ENCODE peak calls at places on chromosome 16, in nine cellular contexts. One of them, this sample, is unnamed.
A peak's percentile ranks its signal among the peaks of the same experiment; 100 is the strongest.

GRCh38 chr16:50289950-50290764 is 23.8 kb downstream of the ADCY7 start:
- DNase-seq in activated T-cell treated with anti-CD3 and anti-CD28 coated beads, Interleukin-2, amount 50 U/mL, for 48 hours: no peak
- DNase-seq in AG09319: no peak
- DNase-seq in activated naive CD8-positive, alpha-beta T cell treated with anti-CD3 and anti-CD28 coated beads, Interleukin-2, amount 50 U/mL, for 24 hours: no peak
- DNase-seq in cardiac muscle cell: no peak
- DNase-seq in NB4: no peak
- DNase-seq in HTR-8/SVneo: no peak
- DNase-seq in activated CD4-positive, alpha-beta T cell treated with anti-CD3 and anti-CD28 coated beads, Interleukin-2, amount 50 U/mL, for 1 hour: no peak
- DNase-seq in stimulated activated CD8-positive, alpha-beta memory T cell treated with anti-CD3 and anti-CD28 coated beads, Interleukin-4, amount 100 ng/mL, for 24 hours: no peak
- DNase-seq in this sample: no peak

GRCh38 chr16:492211-492875 is 35.2 kb upstream of the CAPN15 start:
- DNase-seq in AG09319: no peak
- DNase-seq in NB4: peak; percentile 71
- DNase-seq in stimulated activated CD8-positive, alpha-beta memory T cell treated with anti-CD3 and anti-CD28 coated beads, Interleukin-4, amount 100 ng/mL, for 24 hours: no peak
- DNase-seq in activated T-cell treated with anti-CD3 and anti-CD28 coated beads, Interleukin-2, amount 50 U/mL, for 48 hours: no peak
- DNase-seq in cardiac muscle cell: no peak
- DNase-seq in HTR-8/SVneo: no peak
- DNase-seq in activated CD4-positive, alpha-beta T cell treated with anti-CD3 and anti-CD28 coated beads, Interleukin-2, amount 50 U/mL, for 1 hour: no peak
- DNase-seq in activated naive CD8-positive, alpha-beta T cell treated with anti-CD3 and anti-CD28 coated beads, Interleukin-2, amount 50 U/mL, for 24 hours: no peak
- DNase-seq in this sample: no peak

GRCh38 chr16:10961231-10961630 is 16.9 kb downstream of the CLEC16A start:
- DNase-seq in stimulated activated CD8-positive, alpha-beta memory T cell treated with anti-CD3 and anti-CD28 coated beads, Interleukin-4, amount 100 ng/mL, for 24 hours: no peak
- DNase-seq in HTR-8/SVneo: no peak
- DNase-seq in cardiac muscle cell: no peak
- DNase-seq in activated naive CD8-positive, alpha-beta T cell treated with anti-CD3 and anti-CD28 coated beads, Interleukin-2, amount 50 U/mL, for 24 hours: no peak
- DNase-seq in activated CD4-positive, alpha-beta T cell treated with anti-CD3 and anti-CD28 coated beads, Interleukin-2, amount 50 U/mL, for 1 hour: no peak
- DNase-seq in activated T-cell treated with anti-CD3 and anti-CD28 coated beads, Interleukin-2, amount 50 U/mL, for 48 hours: no peak
- DNase-seq in AG09319: no peak
- DNase-seq in NB4: no peak
- DNase-seq in this sample: peak; percentile 83

GRCh38 chr16:88007321-88007731 is 56.1 kb downstream of the BANP start:
- DNase-seq in stimulated activated CD8-positive, alpha-beta memory T cell treated with anti-CD3 and anti-CD28 coated beads, Interleukin-4, amount 100 ng/mL, for 24 hours: no peak
- DNase-seq in NB4: no peak
- DNase-seq in activated CD4-positive, alpha-beta T cell treated with anti-CD3 and anti-CD28 coated beads, Interleukin-2, amount 50 U/mL, for 1 hour: no peak
- DNase-seq in activated naive CD8-positive, alpha-beta T cell treated with anti-CD3 and anti-CD28 coated beads, Interleukin-2, amount 50 U/mL, for 24 hours: no peak
- DNase-seq in AG09319: no peak
- DNase-seq in cardiac muscle cell: no peak
- DNase-seq in HTR-8/SVneo: no peak
- DNase-seq in activated T-cell treated with anti-CD3 and anti-CD28 coated beads, Interleukin-2, amount 50 U/mL, for 48 hours: no peak
- DNase-seq in this sample: no peak

GRCh38 chr16:69077251-69077650 is 28.2 kb upstream of the HAS3 start:
- DNase-seq in cardiac muscle cell: no peak
- DNase-seq in HTR-8/SVneo: no peak
- DNase-seq in NB4: no peak
- DNase-seq in stimulated activated CD8-positive, alpha-beta memory T cell treated with anti-CD3 and anti-CD28 coated beads, Interleukin-4, amount 100 ng/mL, for 24 hours: no peak
- DNase-seq in activated naive CD8-positive, alpha-beta T cell treated with anti-CD3 and anti-CD28 coated beads, Interleukin-2, amount 50 U/mL, for 24 hours: no peak
- DNase-seq in activated CD4-positive, alpha-beta T cell treated with anti-CD3 and anti-CD28 coated beads, Interleukin-2, amount 50 U/mL, for 1 hour: no peak
- DNase-seq in activated T-cell treated with anti-CD3 and anti-CD28 coated beads, Interleukin-2, amount 50 U/mL, for 48 hours: no peak
- DNase-seq in AG09319: peak; percentile 12
- DNase-seq in this sample: peak; percentile 38

GRCh38 chr16:12573730-12574383 is 229.8 kb downstream of the CPPED1 start:
- DNase-seq in activated naive CD8-positive, alpha-beta T cell treated with anti-CD3 and anti-CD28 coated beads, Interleukin-2, amount 50 U/mL, for 24 hours: peak; percentile 77
- DNase-seq in activated CD4-positive, alpha-beta T cell treated with anti-CD3 and anti-CD28 coated beads, Interleukin-2, amount 50 U/mL, for 1 hour: peak; percentile 43
- DNase-seq in AG09319: no peak
- DNase-seq in HTR-8/SVneo: peak; percentile 56
- DNase-seq in stimulated activated CD8-positive, alpha-beta memory T cell treated with anti-CD3 and anti-CD28 coated beads, Interleukin-4, amount 100 ng/mL, for 24 hours: peak; percentile 56
- DNase-seq in cardiac muscle cell: peak; percentile 55
- DNase-seq in NB4: peak; percentile 69
- DNase-seq in activated T-cell treated with anti-CD3 and anti-CD28 coated beads, Interleukin-2, amount 50 U/mL, for 48 hours: peak; percentile 82
- DNase-seq in this sample: no peak

GRCh38 chr16:67530013-67530939 is 1.6 kb downstream of the RIPOR1 start:
- DNase-seq in activated CD4-positive, alpha-beta T cell treated with anti-CD3 and anti-CD28 coated beads, Interleukin-2, amount 50 U/mL, for 1 hour: no peak
- DNase-seq in AG09319: no peak
- DNase-seq in stimulated activated CD8-positive, alpha-beta memory T cell treated with anti-CD3 and anti-CD28 coated beads, Interleukin-4, amount 100 ng/mL, for 24 hours: peak; percentile 15
- DNase-seq in activated naive CD8-positive, alpha-beta T cell treated with anti-CD3 and anti-CD28 coated beads, Interleukin-2, amount 50 U/mL, for 24 hours: peak; percentile 50
- DNase-seq in HTR-8/SVneo: peak; percentile 77
- DNase-seq in activated T-cell treated with anti-CD3 and anti-CD28 coated beads, Interleukin-2, amount 50 U/mL, for 48 hours: no peak
- DNase-seq in NB4: peak; percentile 48
- DNase-seq in cardiac muscle cell: peak; percentile 59
- DNase-seq in this sample: peak; percentile 49

GRCh38 chr16:3576211-3576610 is 992 bp downstream of the NLRC3 start:
- DNase-seq in activated T-cell treated with anti-CD3 and anti-CD28 coated beads, Interleukin-2, amount 50 U/mL, for 48 hours: peak; percentile 50
- DNase-seq in stimulated activated CD8-positive, alpha-beta memory T cell treated with anti-CD3 and anti-CD28 coated beads, Interleukin-4, amount 100 ng/mL, for 24 hours: no peak
- DNase-seq in activated CD4-positive, alpha-beta T cell treated with anti-CD3 and anti-CD28 coated beads, Interleukin-2, amount 50 U/mL, for 1 hour: no peak
- DNase-seq in activated naive CD8-positive, alpha-beta T cell treated with anti-CD3 and anti-CD28 coated beads, Interleukin-2, amount 50 U/mL, for 24 hours: peak; percentile 30
- DNase-seq in cardiac muscle cell: no peak
- DNase-seq in AG09319: no peak
- DNase-seq in HTR-8/SVneo: no peak
- DNase-seq in NB4: no peak
- DNase-seq in this sample: no peak

GRCh38 chr16:67114793-67115192 is 5.1 kb downstream of the PHAF1 start:
- DNase-seq in HTR-8/SVneo: no peak
- DNase-seq in AG09319: no peak
- DNase-seq in activated CD4-positive, alpha-beta T cell treated with anti-CD3 and anti-CD28 coated beads, Interleukin-2, amount 50 U/mL, for 1 hour: no peak
- DNase-seq in activated T-cell treated with anti-CD3 and anti-CD28 coated beads, Interleukin-2, amount 50 U/mL, for 48 hours: no peak
- DNase-seq in stimulated activated CD8-positive, alpha-beta memory T cell treated with anti-CD3 and anti-CD28 coated beads, Interleukin-4, amount 100 ng/mL, for 24 hours: no peak
- DNase-seq in activated naive CD8-positive, alpha-beta T cell treated with anti-CD3 and anti-CD28 coated beads, Interleukin-2, amount 50 U/mL, for 24 hours: no peak
- DNase-seq in NB4: no peak
- DNase-seq in cardiac muscle cell: no peak
- DNase-seq in this sample: no peak

GRCh38 chr16:87856796-87857228 is 12.5 kb downstream of the SLC7A5 start:
- DNase-seq in NB4: peak; percentile 63
- DNase-seq in activated naive CD8-positive, alpha-beta T cell treated with anti-CD3 and anti-CD28 coated beads, Interleukin-2, amount 50 U/mL, for 24 hours: no peak
- DNase-seq in activated T-cell treated with anti-CD3 and anti-CD28 coated beads, Interleukin-2, amount 50 U/mL, for 48 hours: no peak
- DNase-seq in activated CD4-positive, alpha-beta T cell treated with anti-CD3 and anti-CD28 coated beads, Interleukin-2, amount 50 U/mL, for 1 hour: no peak
- DNase-seq in HTR-8/SVneo: no peak
- DNase-seq in cardiac muscle cell: no peak
- DNase-seq in stimulated activated CD8-positive, alpha-beta memory T cell treated with anti-CD3 and anti-CD28 coated beads, Interleukin-4, amount 100 ng/mL, for 24 hours: no peak
- DNase-seq in AG09319: no peak
- DNase-seq in this sample: no peak

GRCh38 chr16:12375341-12375740 is 398.8 kb downstream of the SNX29 start:
- DNase-seq in AG09319: no peak
- DNase-seq in stimulated activated CD8-positive, alpha-beta memory T cell treated with anti-CD3 and anti-CD28 coated beads, Interleukin-4, amount 100 ng/mL, for 24 hours: no peak
- DNase-seq in NB4: no peak
- DNase-seq in cardiac muscle cell: no peak
- DNase-seq in HTR-8/SVneo: no peak
- DNase-seq in activated T-cell treated with anti-CD3 and anti-CD28 coated beads, Interleukin-2, amount 50 U/mL, for 48 hours: no peak
- DNase-seq in activated CD4-positive, alpha-beta T cell treated with anti-CD3 and anti-CD28 coated beads, Interleukin-2, amount 50 U/mL, for 1 hour: no peak
- DNase-seq in activated naive CD8-positive, alpha-beta T cell treated with anti-CD3 and anti-CD28 coated beads, Interleukin-2, amount 50 U/mL, for 24 hours: no peak
- DNase-seq in this sample: no peak

GRCh38 chr16:48608452-48608851 is 1.5 kb downstream of the N4BP1 start:
- DNase-seq in HTR-8/SVneo: no peak
- DNase-seq in stimulated activated CD8-positive, alpha-beta memory T cell treated with anti-CD3 and anti-CD28 coated beads, Interleukin-4, amount 100 ng/mL, for 24 hours: no peak
- DNase-seq in activated T-cell treated with anti-CD3 and anti-CD28 coated beads, Interleukin-2, amount 50 U/mL, for 48 hours: peak; percentile 43
- DNase-seq in activated naive CD8-positive, alpha-beta T cell treated with anti-CD3 and anti-CD28 coated beads, Interleukin-2, amount 50 U/mL, for 24 hours: no peak
- DNase-seq in NB4: peak; percentile 58
- DNase-seq in activated CD4-positive, alpha-beta T cell treated with anti-CD3 and anti-CD28 coated beads, Interleukin-2, amount 50 U/mL, for 1 hour: no peak
- DNase-seq in AG09319: no peak
- DNase-seq in cardiac muscle cell: no peak
- DNase-seq in this sample: no peak

GRCh38 chr16:71524566-71525553 is 1.4 kb upstream of the CHST4 start:
- DNase-seq in activated CD4-positive, alpha-beta T cell treated with anti-CD3 and anti-CD28 coated beads, Interleukin-2, amount 50 U/mL, for 1 hour: no peak
- DNase-seq in NB4: no peak
- DNase-seq in activated T-cell treated with anti-CD3 and anti-CD28 coated beads, Interleukin-2, amount 50 U/mL, for 48 hours: no peak
- DNase-seq in activated naive CD8-positive, alpha-beta T cell treated with anti-CD3 and anti-CD28 coated beads, Interleukin-2, amount 50 U/mL, for 24 hours: no peak
- DNase-seq in HTR-8/SVneo: no peak
- DNase-seq in stimulated activated CD8-positive, alpha-beta memory T cell treated with anti-CD3 and anti-CD28 coated beads, Interleukin-4, amount 100 ng/mL, for 24 hours: no peak
- DNase-seq in AG09319: no peak
- DNase-seq in cardiac muscle cell: no peak
- DNase-seq in this sample: no peak

GRCh38 chr16:85170066-85171003 is 58.1 kb upstream of the CIBAR2 start:
- DNase-seq in NB4: peak; percentile 32
- DNase-seq in activated naive CD8-positive, alpha-beta T cell treated with anti-CD3 and anti-CD28 coated beads, Interleukin-2, amount 50 U/mL, for 24 hours: no peak
- DNase-seq in stimulated activated CD8-positive, alpha-beta memory T cell treated with anti-CD3 and anti-CD28 coated beads, Interleukin-4, amount 100 ng/mL, for 24 hours: no peak
- DNase-seq in HTR-8/SVneo: no peak
- DNase-seq in activated T-cell treated with anti-CD3 and anti-CD28 coated beads, Interleukin-2, amount 50 U/mL, for 48 hours: no peak
- DNase-seq in cardiac muscle cell: no peak
- DNase-seq in activated CD4-positive, alpha-beta T cell treated with anti-CD3 and anti-CD28 coated beads, Interleukin-2, amount 50 U/mL, for 1 hour: no peak
- DNase-seq in AG09319: no peak
- DNase-seq in this sample: no peak

GRCh38 chr16:87216148-87216823 is 100.9 kb downstream of the C16orf95 start:
- DNase-seq in activated CD4-positive, alpha-beta T cell treated with anti-CD3 and anti-CD28 coated beads, Interleukin-2, amount 50 U/mL, for 1 hour: no peak
- DNase-seq in stimulated activated CD8-positive, alpha-beta memory T cell treated with anti-CD3 and anti-CD28 coated beads, Interleukin-4, amount 100 ng/mL, for 24 hours: no peak
- DNase-seq in HTR-8/SVneo: no peak
- DNase-seq in NB4: no peak
- DNase-seq in cardiac muscle cell: no peak
- DNase-seq in activated naive CD8-positive, alpha-beta T cell treated with anti-CD3 and anti-CD28 coated beads, Interleukin-2, amount 50 U/mL, for 24 hours: no peak
- DNase-seq in activated T-cell treated with anti-CD3 and anti-CD28 coated beads, Interleukin-2, amount 50 U/mL, for 48 hours: no peak
- DNase-seq in AG09319: no peak
- DNase-seq in this sample: no peak

GRCh38 chr16:77850637-77851330 is 62.4 kb downstream of the VAT1L start:
- DNase-seq in stimulated activated CD8-positive, alpha-beta memory T cell treated with anti-CD3 and anti-CD28 coated beads, Interleukin-4, amount 100 ng/mL, for 24 hours: no peak
- DNase-seq in NB4: no peak
- DNase-seq in HTR-8/SVneo: no peak
- DNase-seq in cardiac muscle cell: no peak
- DNase-seq in activated T-cell treated with anti-CD3 and anti-CD28 coated beads, Interleukin-2, amount 50 U/mL, for 48 hours: no peak
- DNase-seq in AG09319: no peak
- DNase-seq in activated CD4-positive, alpha-beta T cell treated with anti-CD3 and anti-CD28 coated beads, Interleukin-2, amount 50 U/mL, for 1 hour: no peak
- DNase-seq in activated naive CD8-positive, alpha-beta T cell treated with anti-CD3 and anti-CD28 coated beads, Interleukin-2, amount 50 U/mL, for 24 hours: no peak
- DNase-seq in this sample: no peak

GRCh38 chr16:20614201-20615141 is 38.3 kb upstream of the ACSM2B start:
- DNase-seq in stimulated activated CD8-positive, alpha-beta memory T cell treated with anti-CD3 and anti-CD28 coated beads, Interleukin-4, amount 100 ng/mL, for 24 hours: no peak
- DNase-seq in NB4: no peak
- DNase-seq in activated T-cell treated with anti-CD3 and anti-CD28 coated beads, Interleukin-2, amount 50 U/mL, for 48 hours: no peak
- DNase-seq in activated naive CD8-positive, alpha-beta T cell treated with anti-CD3 and anti-CD28 coated beads, Interleukin-2, amount 50 U/mL, for 24 hours: no peak
- DNase-seq in activated CD4-positive, alpha-beta T cell treated with anti-CD3 and anti-CD28 coated beads, Interleukin-2, amount 50 U/mL, for 1 hour: no peak
- DNase-seq in HTR-8/SVneo: no peak
- DNase-seq in AG09319: no peak
- DNase-seq in cardiac muscle cell: no peak
- DNase-seq in this sample: no peak

GRCh38 chr16:22373662-22374310 is 633 bp downstream of the CDR2 start:
- DNase-seq in activated CD4-positive, alpha-beta T cell treated with anti-CD3 and anti-CD28 coated beads, Interleukin-2, amount 50 U/mL, for 1 hour: peak; percentile 39
- DNase-seq in NB4: peak; percentile 52
- DNase-seq in cardiac muscle cell: peak; percentile 42
- DNase-seq in HTR-8/SVneo: no peak
- DNase-seq in AG09319: no peak
- DNase-seq in activated T-cell treated with anti-CD3 and anti-CD28 coated beads, Interleukin-2, amount 50 U/mL, for 48 hours: peak; percentile 65
- DNase-seq in stimulated activated CD8-positive, alpha-beta memory T cell treated with anti-CD3 and anti-CD28 coated beads, Interleukin-4, amount 100 ng/mL, for 24 hours: peak; percentile 15
- DNase-seq in activated naive CD8-positive, alpha-beta T cell treated with anti-CD3 and anti-CD28 coated beads, Interleukin-2, amount 50 U/mL, for 24 hours: peak; percentile 49
- DNase-seq in this sample: no peak

GRCh38 chr16:83802135-83802534 is 5.6 kb upstream of the HSBP1 start:
- DNase-seq in stimulated activated CD8-positive, alpha-beta memory T cell treated with anti-CD3 and anti-CD28 coated beads, Interleukin-4, amount 100 ng/mL, for 24 hours: no peak
- DNase-seq in NB4: no peak
- DNase-seq in AG09319: peak; percentile 78
- DNase-seq in activated CD4-positive, alpha-beta T cell treated with anti-CD3 and anti-CD28 coated beads, Interleukin-2, amount 50 U/mL, for 1 hour: no peak
- DNase-seq in activated naive CD8-positive, alpha-beta T cell treated with anti-CD3 and anti-CD28 coated beads, Interleukin-2, amount 50 U/mL, for 24 hours: no peak
- DNase-seq in activated T-cell treated with anti-CD3 and anti-CD28 coated beads, Interleukin-2, amount 50 U/mL, for 48 hours: no peak
- DNase-seq in cardiac muscle cell: no peak
- DNase-seq in HTR-8/SVneo: no peak
- DNase-seq in this sample: peak; percentile 61

GRCh38 chr16:68244903-68245853 is at the start of gene PLA2G15:
- DNase-seq in NB4: peak; percentile 97
- DNase-seq in stimulated activated CD8-positive, alpha-beta memory T cell treated with anti-CD3 and anti-CD28 coated beads, Interleukin-4, amount 100 ng/mL, for 24 hours: peak; percentile 92
- DNase-seq in activated naive CD8-positive, alpha-beta T cell treated with anti-CD3 and anti-CD28 coated beads, Interleukin-2, amount 50 U/mL, for 24 hours: peak; percentile 98
- DNase-seq in activated T-cell treated with anti-CD3 and anti-CD28 coated beads, Interleukin-2, amount 50 U/mL, for 48 hours: peak; percentile 98
- DNase-seq in AG09319: peak; percentile 89
- DNase-seq in cardiac muscle cell: peak; percentile 96
- DNase-seq in activated CD4-positive, alpha-beta T cell treated with anti-CD3 and anti-CD28 coated beads, Interleukin-2, amount 50 U/mL, for 1 hour: peak; percentile 97
- DNase-seq in HTR-8/SVneo: peak; percentile 94
- DNase-seq in this sample: peak; percentile 73

GRCh38 chr16:20740007-20740883 is 1.4 kb downstream of the THUMPD1 start:
- DNase-seq in activated CD4-positive, alpha-beta T cell treated with anti-CD3 and anti-CD28 coated beads, Interleukin-2, amount 50 U/mL, for 1 hour: no peak
- DNase-seq in stimulated activated CD8-positive, alpha-beta memory T cell treated with anti-CD3 and anti-CD28 coated beads, Interleukin-4, amount 100 ng/mL, for 24 hours: no peak
- DNase-seq in activated naive CD8-positive, alpha-beta T cell treated with anti-CD3 and anti-CD28 coated beads, Interleukin-2, amount 50 U/mL, for 24 hours: peak; percentile 16
- DNase-seq in HTR-8/SVneo: no peak
- DNase-seq in AG09319: no peak
- DNase-seq in cardiac muscle cell: no peak
- DNase-seq in NB4: peak; percentile 36
- DNase-seq in activated T-cell treated with anti-CD3 and anti-CD28 coated beads, Interleukin-2, amount 50 U/mL, for 48 hours: no peak
- DNase-seq in this sample: no peak

GRCh38 chr16:49464877-49465504 is 91.4 kb downstream of the C16orf78 start:
- DNase-seq in activated naive CD8-positive, alpha-beta T cell treated with anti-CD3 and anti-CD28 coated beads, Interleukin-2, amount 50 U/mL, for 24 hours: no peak
- DNase-seq in HTR-8/SVneo: no peak
- DNase-seq in stimulated activated CD8-positive, alpha-beta memory T cell treated with anti-CD3 and anti-CD28 coated beads, Interleukin-4, amount 100 ng/mL, for 24 hours: no peak
- DNase-seq in NB4: no peak
- DNase-seq in activated T-cell treated with anti-CD3 and anti-CD28 coated beads, Interleukin-2, amount 50 U/mL, for 48 hours: peak; percentile 41
- DNase-seq in AG09319: no peak
- DNase-seq in cardiac muscle cell: peak; percentile 51
- DNase-seq in activated CD4-positive, alpha-beta T cell treated with anti-CD3 and anti-CD28 coated beads, Interleukin-2, amount 50 U/mL, for 1 hour: no peak
- DNase-seq in this sample: no peak

GRCh38 chr16:89037261-89038152 is 56.1 kb upstream of the ACSF3 start:
- DNase-seq in HTR-8/SVneo: peak; percentile 26
- DNase-seq in activated CD4-positive, alpha-beta T cell treated with anti-CD3 and anti-CD28 coated beads, Interleukin-2, amount 50 U/mL, for 1 hour: peak; percentile 34
- DNase-seq in activated T-cell treated with anti-CD3 and anti-CD28 coated beads, Interleukin-2, amount 50 U/mL, for 48 hours: no peak
- DNase-seq in NB4: peak; percentile 78
- DNase-seq in activated naive CD8-positive, alpha-beta T cell treated with anti-CD3 and anti-CD28 coated beads, Interleukin-2, amount 50 U/mL, for 24 hours: peak; percentile 35
- DNase-seq in stimulated activated CD8-positive, alpha-beta memory T cell treated with anti-CD3 and anti-CD28 coated beads, Interleukin-4, amount 100 ng/mL, for 24 hours: no peak
- DNase-seq in cardiac muscle cell: peak; percentile 91
- DNase-seq in AG09319: no peak
- DNase-seq in this sample: peak; percentile 26

GRCh38 chr16:19771040-19771439 is 53.0 kb downstream of the IQCK start:
- DNase-seq in stimulated activated CD8-positive, alpha-beta memory T cell treated with anti-CD3 and anti-CD28 coated beads, Interleukin-4, amount 100 ng/mL, for 24 hours: no peak
- DNase-seq in activated naive CD8-positive, alpha-beta T cell treated with anti-CD3 and anti-CD28 coated beads, Interleukin-2, amount 50 U/mL, for 24 hours: no peak
- DNase-seq in cardiac muscle cell: no peak
- DNase-seq in activated CD4-positive, alpha-beta T cell treated with anti-CD3 and anti-CD28 coated beads, Interleukin-2, amount 50 U/mL, for 1 hour: no peak
- DNase-seq in NB4: no peak
- DNase-seq in activated T-cell treated with anti-CD3 and anti-CD28 coated beads, Interleukin-2, amount 50 U/mL, for 48 hours: no peak
- DNase-seq in AG09319: no peak
- DNase-seq in HTR-8/SVneo: no peak
- DNase-seq in this sample: no peak

GRCh38 chr16:53502331-53503269 is at the start of gene AKTIP:
- DNase-seq in NB4: peak; percentile 49
- DNase-seq in HTR-8/SVneo: peak; percentile 28
- DNase-seq in activated naive CD8-positive, alpha-beta T cell treated with anti-CD3 and anti-CD28 coated beads, Interleukin-2, amount 50 U/mL, for 24 hours: peak; percentile 38
- DNase-seq in activated CD4-positive, alpha-beta T cell treated with anti-CD3 and anti-CD28 coated beads, Interleukin-2, amount 50 U/mL, for 1 hour: peak; percentile 34
- DNase-seq in AG09319: no peak
- DNase-seq in stimulated activated CD8-positive, alpha-beta memory T cell treated with anti-CD3 and anti-CD28 coated beads, Interleukin-4, amount 100 ng/mL, for 24 hours: peak; percentile 7
- DNase-seq in cardiac muscle cell: peak; percentile 35
- DNase-seq in activated T-cell treated with anti-CD3 and anti-CD28 coated beads, Interleukin-2, amount 50 U/mL, for 48 hours: peak; percentile 56
- DNase-seq in this sample: no peak

GRCh38 chr16:84347161-84347560 is 21.2 kb upstream of the ATP2C2 start:
- DNase-seq in activated naive CD8-positive, alpha-beta T cell treated with anti-CD3 and anti-CD28 coated beads, Interleukin-2, amount 50 U/mL, for 24 hours: no peak
- DNase-seq in NB4: no peak
- DNase-seq in activated T-cell treated with anti-CD3 and anti-CD28 coated beads, Interleukin-2, amount 50 U/mL, for 48 hours: no peak
- DNase-seq in activated CD4-positive, alpha-beta T cell treated with anti-CD3 and anti-CD28 coated beads, Interleukin-2, amount 50 U/mL, for 1 hour: no peak
- DNase-seq in AG09319: no peak
- DNase-seq in HTR-8/SVneo: no peak
- DNase-seq in cardiac muscle cell: no peak
- DNase-seq in stimulated activated CD8-positive, alpha-beta memory T cell treated with anti-CD3 and anti-CD28 coated beads, Interleukin-4, amount 100 ng/mL, for 24 hours: no peak
- DNase-seq in this sample: no peak

GRCh38 chr16:84649511-84649861 is 1.2 kb downstream of the KLHL36 start:
- DNase-seq in AG09319: no peak
- DNase-seq in stimulated activated CD8-positive, alpha-beta memory T cell treated with anti-CD3 and anti-CD28 coated beads, Interleukin-4, amount 100 ng/mL, for 24 hours: no peak
- DNase-seq in HTR-8/SVneo: no peak
- DNase-seq in cardiac muscle cell: no peak
- DNase-seq in activated T-cell treated with anti-CD3 and anti-CD28 coated beads, Interleukin-2, amount 50 U/mL, for 48 hours: peak; percentile 25
- DNase-seq in activated CD4-positive, alpha-beta T cell treated with anti-CD3 and anti-CD28 coated beads, Interleukin-2, amount 50 U/mL, for 1 hour: no peak
- DNase-seq in activated naive CD8-positive, alpha-beta T cell treated with anti-CD3 and anti-CD28 coated beads, Interleukin-2, amount 50 U/mL, for 24 hours: no peak
- DNase-seq in NB4: no peak
- DNase-seq in this sample: no peak

GRCh38 chr16:51382215-51382614 is 231.1 kb upstream of the SALL1 start:
- DNase-seq in cardiac muscle cell: no peak
- DNase-seq in AG09319: no peak
- DNase-seq in activated CD4-positive, alpha-beta T cell treated with anti-CD3 and anti-CD28 coated beads, Interleukin-2, amount 50 U/mL, for 1 hour: no peak
- DNase-seq in NB4: no peak
- DNase-seq in activated T-cell treated with anti-CD3 and anti-CD28 coated beads, Interleukin-2, amount 50 U/mL, for 48 hours: no peak
- DNase-seq in activated naive CD8-positive, alpha-beta T cell treated with anti-CD3 and anti-CD28 coated beads, Interleukin-2, amount 50 U/mL, for 24 hours: no peak
- DNase-seq in HTR-8/SVneo: no peak
- DNase-seq in stimulated activated CD8-positive, alpha-beta memory T cell treated with anti-CD3 and anti-CD28 coated beads, Interleukin-4, amount 100 ng/mL, for 24 hours: no peak
- DNase-seq in this sample: no peak

GRCh38 chr16:11757671-11758545 is 15.3 kb upstream of the TXNDC11 start:
- DNase-seq in activated naive CD8-positive, alpha-beta T cell treated with anti-CD3 and anti-CD28 coated beads, Interleukin-2, amount 50 U/mL, for 24 hours: no peak
- DNase-seq in cardiac muscle cell: no peak
- DNase-seq in NB4: no peak
- DNase-seq in stimulated activated CD8-positive, alpha-beta memory T cell treated with anti-CD3 and anti-CD28 coated beads, Interleukin-4, amount 100 ng/mL, for 24 hours: no peak
- DNase-seq in activated T-cell treated with anti-CD3 and anti-CD28 coated beads, Interleukin-2, amount 50 U/mL, for 48 hours: no peak
- DNase-seq in HTR-8/SVneo: peak; percentile 29
- DNase-seq in AG09319: no peak
- DNase-seq in activated CD4-positive, alpha-beta T cell treated with anti-CD3 and anti-CD28 coated beads, Interleukin-2, amount 50 U/mL, for 1 hour: no peak
- DNase-seq in this sample: no peak

GRCh38 chr16:30660424-30661251 is 2.4 kb downstream of the FBRS start:
- DNase-seq in activated naive CD8-positive, alpha-beta T cell treated with anti-CD3 and anti-CD28 coated beads, Interleukin-2, amount 50 U/mL, for 24 hours: peak; percentile 79
- DNase-seq in cardiac muscle cell: no peak
- DNase-seq in activated T-cell treated with anti-CD3 and anti-CD28 coated beads, Interleukin-2, amount 50 U/mL, for 48 hours: peak; percentile 82
- DNase-seq in NB4: peak; percentile 64
- DNase-seq in stimulated activated CD8-positive, alpha-beta memory T cell treated with anti-CD3 and anti-CD28 coated beads, Interleukin-4, amount 100 ng/mL, for 24 hours: peak; percentile 72
- DNase-seq in activated CD4-positive, alpha-beta T cell treated with anti-CD3 and anti-CD28 coated beads, Interleukin-2, amount 50 U/mL, for 1 hour: peak; percentile 71
- DNase-seq in HTR-8/SVneo: no peak
- DNase-seq in AG09319: no peak
- DNase-seq in this sample: no peak

GRCh38 chr16:28063611-28064061 is at the start of gene GSG1L:
- DNase-seq in activated CD4-positive, alpha-beta T cell treated with anti-CD3 and anti-CD28 coated beads, Interleukin-2, amount 50 U/mL, for 1 hour: no peak
- DNase-seq in activated T-cell treated with anti-CD3 and anti-CD28 coated beads, Interleukin-2, amount 50 U/mL, for 48 hours: no peak
- DNase-seq in stimulated activated CD8-positive, alpha-beta memory T cell treated with anti-CD3 and anti-CD28 coated beads, Interleukin-4, amount 100 ng/mL, for 24 hours: no peak
- DNase-seq in AG09319: no peak
- DNase-seq in cardiac muscle cell: peak; percentile 37
- DNase-seq in activated naive CD8-positive, alpha-beta T cell treated with anti-CD3 and anti-CD28 coated beads, Interleukin-2, amount 50 U/mL, for 24 hours: no peak
- DNase-seq in NB4: no peak
- DNase-seq in HTR-8/SVneo: no peak
- DNase-seq in this sample: no peak